ENCODE peak calls at places on chromosomes 13 and 19, in five cellular contexts. Z is activated CD4-positive, alpha-beta T cell treated with anti-CD3 and anti-CD28 coated beads for 4 hours; V is anterior cingulate cortex; M is NCI-H1092 treated with DMSO at 0.1 percent for 48 hours; D is activated B cell treated with CpG ODN at 0.5 μM for 24 hours. T is an unnamed sample.

GRCh38 chr13:53200498-53201453 is 172.2 kb downstream of the OLFM4 start:
- DNase-seq in Z (no peak), V (no peak), M (no peak), D (no peak), T (no peak)

GRCh38 chr19:10751109-10751972 is 33.5 kb downstream of the DNM2 start:
- DNase-seq in Z (no peak), V (peak; percentile 46), M (no peak), D (no peak), T (no peak)

GRCh38 chr13:50691176-50691681 is 152.3 kb downstream of the DLEU7 start:
- DNase-seq in Z (no peak), V (no peak), M (no peak), D (no peak), T (no peak)

GRCh38 chr19:35310811-35311465 is 18.0 kb upstream of the CD22 start:
- DNase-seq in Z (no peak), V (no peak), M (no peak), D (no peak), T (no peak)

GRCh38 chr13:59834801-59835200 is 328.9 kb downstream of the DIAPH3 start:
- DNase-seq in Z (no peak), V (no peak), M (no peak), D (no peak), T (no peak)

GRCh38 chr19:29673451-29674371 is 8.4 kb downstream of the PLEKHF1 start:
- DNase-seq in Z (no peak), V (no peak), M (no peak), D (no peak), T (no peak)

GRCh38 chr13:37340911-37341670 is 235.6 kb upstream of the CSNK1A1L start:
- DNase-seq in Z (no peak), V (no peak), M (no peak), D (no peak), T (no peak)

GRCh38 chr13:67227131-67227983 is 2.8 kb downstream of the PCDH9 start:
- DNase-seq in Z (no peak), V (no peak), M (no peak), D (no peak), T (no peak)